ENCODE peak calls at places on chromosomes 5 and 9, in nine cellular contexts. D is lung; N is CD4-positive, alpha-beta memory T cell; L is heart right ventricle; X is uterus; P is adipocyte; Y is upper lobe of right lung; Q is breast epithelium; E is ovary. B is an unnamed sample.

GRCh38 chr9:14238044-14238443 is 75.9 kb downstream of the NFIB start:
- DNase-seq in D (no peak), N (no peak), L (no peak), X (no peak), P (peak; percentile 38), Y (no peak), Q (no peak), E (no peak), B (no peak)

GRCh38 chr5:141402553-141403328 is at the start of gene PCDHGA9:
- DNase-seq in D (no peak), N (no peak), L (no peak), X (no peak), P (peak; percentile 76), Y (no peak), Q (no peak), E (no peak), B (no peak)

GRCh38 chr5:82952326-82952725 is 124.9 kb downstream of the TMEM167A start:
- DNase-seq in D (no peak), N (no peak), L (no peak), X (no peak), P (peak; percentile 27), Y (no peak), Q (no peak), E (no peak), B (no peak)

GRCh38 chr5:94218374-94218773 is 400.0 kb downstream of the KIAA0825 start:
- DNase-seq in D (no peak), N (no peak), L (no peak), X (no peak), P (peak; percentile 79), Y (no peak), Q (no peak), E (no peak), B (no peak)

GRCh38 chr9:123695391-123695790 is 234.5 kb downstream of the DENND1A start:
- DNase-seq in D (no peak), N (no peak), L (no peak), X (no peak), P (no peak), Y (no peak), Q (no peak), E (no peak), B (no peak)

GRCh38 chr5:133825631-133826289 is 142.7 kb downstream of the C5orf15 start:
- DNase-seq in D (no peak), N (peak; percentile 9), L (peak; percentile 29), X (no peak), P (no peak), Y (no peak), Q (no peak), E (no peak), B (no peak)

GRCh38 chr5:170534177-170534576 is 30.4 kb downstream of the KCNIP1 start:
- DNase-seq in D (no peak), N (no peak), L (no peak), X (no peak), P (no peak), Y (no peak), Q (no peak), E (no peak), B (no peak)

GRCh38 chr5:72324186-72324825 is 4.1 kb downstream of the PTCD2 start:
- DNase-seq in D (no peak), N (no peak), L (no peak), X (no peak), P (no peak), Y (no peak), Q (no peak), E (no peak), B (no peak)

GRCh38 chr9:87678650-87679355 is 47.1 kb upstream of the CTSL start:
- DNase-seq in D (peak; percentile 54), N (peak; percentile 32), L (no peak), X (peak; percentile 75), P (peak; percentile 92), Y (no peak), Q (peak; percentile 31), E (no peak), B (no peak)

GRCh38 chr9:125568616-125569015 is 138.4 kb downstream of the MAPKAP1 start:
- DNase-seq in D (no peak), N (no peak), L (no peak), X (no peak), P (peak; percentile 85), Y (no peak), Q (no peak), E (no peak), B (no peak)

GRCh38 chr5:58299266-58299665 is 160.6 kb downstream of the PLK2 start:
- DNase-seq in D (no peak), N (no peak), L (no peak), X (no peak), P (peak; percentile 32), Y (no peak), Q (no peak), E (no peak), B (no peak)

GRCh38 chr9:81969971-81970370 is 18.6 kb upstream of the SPATA31D1 start:
- DNase-seq in D (no peak), N (no peak), L (no peak), X (no peak), P (peak; percentile 7), Y (no peak), Q (no peak), E (no peak), B (no peak)

GRCh38 chr9:37906312-37907239 is 2.6 kb upstream of the SLC25A51 start:
- DNase-seq in D (no peak), N (no peak), L (no peak), X (no peak), P (no peak), Y (no peak), Q (no peak), E (peak; percentile 19), B (no peak)
- H3K4me1 ChIP-seq in D (peaks cover 11% of the 10 kb centered on the region), N (peaks cover 29% of the 10 kb centered on the region), L (peaks cover 30% of the 10 kb centered on the region), X (peaks cover 6% of the 10 kb centered on the region), P (peaks cover 32% of the 10 kb centered on the region), Y (peaks cover 28% of the 10 kb centered on the region), Q (no peaks in the 10 kb centered on the region), E (peaks cover 6% of the 10 kb centered on the region), B (peaks cover 26% of the 10 kb centered on the region)

GRCh38 chr5:68240771-68241170 is 25.2 kb downstream of the PIK3R1 start:
- DNase-seq in D (no peak), N (no peak), L (no peak), X (no peak), P (no peak), Y (no peak), Q (no peak), E (no peak), B (no peak)
- H3K4me1 ChIP-seq in D (peaks cover 6% of the 10 kb centered on the region), N (peaks cover 87% of the 10 kb centered on the region), L (peaks cover 93% of the 10 kb centered on the region), X (peaks cover 6% of the 10 kb centered on the region), P (peaks cover 84% of the 10 kb centered on the region), Y (peaks cover 54% of the 10 kb centered on the region), Q (no peaks in the 10 kb centered on the region), E (peaks cover 15% of the 10 kb centered on the region), B (peaks cover 94% of the 10 kb centered on the region)

DNA sequence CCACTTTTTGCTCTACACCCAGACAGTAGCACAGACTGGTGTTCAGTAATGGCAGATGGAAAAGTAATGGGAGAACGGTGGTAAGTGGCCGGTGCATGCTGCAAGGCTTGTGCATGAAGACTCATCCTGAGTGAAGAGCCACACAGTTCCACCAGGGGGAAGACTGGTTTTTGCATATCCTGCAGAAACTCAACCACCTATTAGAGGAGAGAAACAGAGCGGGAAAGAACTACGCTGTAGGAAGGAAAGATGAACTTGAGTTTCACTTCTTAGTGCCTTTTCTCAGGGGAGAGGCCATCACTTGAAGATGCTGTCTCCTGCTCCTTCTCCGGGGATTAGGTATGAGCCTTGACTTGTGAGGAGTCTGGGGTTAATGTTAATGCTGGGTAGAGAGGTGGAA is 9.4 kb upstream of the PRSS3 start:
- DNase-seq in D (no peak), N (no peak), L (no peak), X (no peak), P (no peak), Y (no peak), Q (no peak), E (no peak), B (no peak)
- H3K4me1 ChIP-seq in D (peaks cover 2% of the 10 kb centered on the region), N (no peaks in the 10 kb centered on the region), L (peaks cover 11% of the 10 kb centered on the region), X (no peaks in the 10 kb centered on the region), P (peaks cover 11% of the 10 kb centered on the region), Y (peaks cover 2% of the 10 kb centered on the region), Q (no peaks in the 10 kb centered on the region), E (no peaks in the 10 kb centered on the region), B (peaks cover 11% of the 10 kb centered on the region)

DNA sequence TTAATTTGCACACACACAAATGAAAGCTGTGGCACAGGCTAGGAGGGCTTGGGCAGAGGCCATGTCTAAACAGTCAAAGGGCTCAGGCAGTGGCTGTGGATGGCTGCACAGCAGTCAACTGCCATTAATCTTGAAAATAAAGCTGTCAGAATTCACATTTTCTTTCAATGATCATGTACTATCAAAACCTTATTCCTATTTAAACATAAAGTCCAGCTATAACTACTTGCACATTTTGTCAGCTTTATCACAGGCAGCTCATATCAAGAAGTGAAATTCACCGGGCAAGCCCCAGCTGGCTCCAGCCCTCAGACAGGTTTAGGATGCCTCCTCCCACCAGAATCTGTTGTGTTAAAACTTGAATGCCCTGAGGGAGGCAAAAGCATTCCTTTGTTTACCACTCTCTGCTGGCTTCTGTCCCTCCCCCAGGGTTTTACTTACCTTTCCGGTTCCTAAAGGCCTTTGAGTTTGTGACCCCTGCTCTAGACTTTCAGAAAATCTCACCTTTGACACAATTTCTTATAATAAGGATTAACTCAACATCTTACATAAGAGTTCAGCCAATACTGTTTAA is 54.9 kb upstream of the GRAMD2B start:
- DNase-seq in D (no peak), N (no peak), L (no peak), X (peak; percentile 73), P (no peak), Y (no peak), Q (peak; percentile 84), E (no peak), B (no peak)
- H3K4me1 ChIP-seq in D (no peaks in the 10 kb centered on the region), N (peaks cover 4% of the 10 kb centered on the region), L (no peaks in the 10 kb centered on the region), X (no peaks in the 10 kb centered on the region), P (peaks cover 52% of the 10 kb centered on the region), Y (no peaks in the 10 kb centered on the region), Q (no peaks in the 10 kb centered on the region), E (peaks cover 5% of the 10 kb centered on the region), B (no peaks in the 10 kb centered on the region)

GRCh38 chr5:177500685-177501522 is 3.5 kb upstream of the PDLIM7 start:
- DNase-seq in D (peak; percentile 89), N (peak; percentile 76), L (peak; percentile 95), X (peak; percentile 92), P (peak; percentile 96), Y (peak; percentile 95), Q (peak; percentile 78), E (peak; percentile 96), B (peak; percentile 79)
- H3K4me1 ChIP-seq in D (peaks cover 13% of the 10 kb centered on the region), N (peaks cover 6% of the 10 kb centered on the region), L (peaks cover 41% of the 10 kb centered on the region), X (peaks cover 7% of the 10 kb centered on the region), P (peaks cover 13% of the 10 kb centered on the region), Y (peaks cover 22% of the 10 kb centered on the region), Q (peaks cover 4% of the 10 kb centered on the region), E (peaks cover 1% of the 10 kb centered on the region), B (peaks cover 3% of the 10 kb centered on the region)

DNA sequence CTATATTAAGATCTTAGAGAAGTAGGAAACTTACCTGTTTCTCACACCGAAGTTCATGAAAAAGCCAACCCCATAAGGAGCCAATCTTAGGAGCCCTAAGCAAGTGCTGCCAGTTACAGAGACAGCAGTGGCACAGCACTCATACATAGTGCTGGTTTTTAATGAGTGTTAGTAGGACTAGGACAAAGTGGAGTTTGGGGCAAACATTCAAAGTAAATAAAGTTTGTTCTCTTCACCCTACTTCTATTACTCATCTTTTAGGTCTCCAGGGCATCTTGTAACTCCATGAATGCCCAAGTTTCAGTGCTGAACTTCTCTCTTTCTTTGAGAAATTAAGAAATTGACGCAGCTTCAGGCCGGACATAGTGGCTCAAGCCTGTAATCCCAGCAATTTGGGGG is 584.8 kb downstream of the EBF1 start:
- DNase-seq in D (no peak), N (no peak), L (no peak), X (no peak), P (peak; percentile 16), Y (no peak), Q (no peak), E (no peak), B (no peak)
- H3K4me1 ChIP-seq in D (no peaks in the 10 kb centered on the region), N (no peaks in the 10 kb centered on the region), L (peaks cover 29% of the 10 kb centered on the region), X (no peaks in the 10 kb centered on the region), P (peaks cover 49% of the 10 kb centered on the region), Y (no peaks in the 10 kb centered on the region), Q (no peaks in the 10 kb centered on the region), E (no peaks in the 10 kb centered on the region), B (no peaks in the 10 kb centered on the region)

GRCh38 chr9:137505421-137506140 is 44.6 kb downstream of the PNPLA7 start:
- DNase-seq in D (no peak), N (no peak), L (no peak), X (no peak), P (no peak), Y (no peak), Q (no peak), E (no peak), B (no peak)
- H3K4me1 ChIP-seq in D (no peaks in the 10 kb centered on the region), N (no peaks in the 10 kb centered on the region), L (no peaks in the 10 kb centered on the region), X (no peaks in the 10 kb centered on the region), P (no peaks in the 10 kb centered on the region), Y (no peaks in the 10 kb centered on the region), Q (no peaks in the 10 kb centered on the region), E (no peaks in the 10 kb centered on the region), B (no peaks in the 10 kb centered on the region)

B was measured in thoracic aorta.